ENCODE peak calls at places on chromosomes 11 and 22, in four cellular contexts. G, Q, A and F are unnamed samples.

GRCh38 chr11:94853836-94854235 is 85.7 kb downstream of the AMOTL1 start:
- DNase-seq in Q (no peak), G (no peak), A (no peak), F (no peak)

GRCh38 chr11:77072851-77073327 is 6.1 kb downstream of the CAPN5 start:
- DNase-seq in A (no peak), G (no peak), Q (no peak), F (no peak)

GRCh38 chr11:112780351-112781043 is 180.7 kb upstream of the NCAM1 start:
- DNase-seq in Q (no peak), A (no peak), G (no peak), F (no peak)

GRCh38 chr11:73271936-73272679 is at the start of gene P2RY6:
- DNase-seq in A (no peak), G (no peak), Q (no peak), F (no peak)

GRCh38 chr11:2445107-2445947 is 519 bp downstream of the KCNQ1 start:
- DNase-seq in Q (no peak), G (no peak), A (no peak), F (no peak)

GRCh38 chr11:111982019-111982464 is 43.2 kb upstream of the DLAT start:
- DNase-seq in A (peak), G (no peak), Q (no peak), F (peak)

GRCh38 chr22:27212617-27213177 is 555.3 kb downstream of the MIAT start:
- DNase-seq in G (no peak), Q (peak), A (peak), F (peak)

GRCh38 chr22:35985361-35985760 is 43.3 kb downstream of the RBFOX2 start:
- DNase-seq in Q (no peak), G (no peak), A (no peak), F (no peak)

GRCh38 chr22:42385691-42386090 is 46.5 kb downstream of the NFAM1 start:
- DNase-seq in Q (no peak), G (no peak), A (no peak), F (no peak)

GRCh38 chr11:62552931-62553838 is 6.6 kb upstream of the AHNAK start:
- DNase-seq in Q (peak), G (no peak), A (peak), F (peak)

GRCh38 chr22:21074092-21074715 is 28.5 kb downstream of the LRRC74B start:
- DNase-seq in G (no peak), A (no peak), Q (peak), F (no peak)

GRCh38 chr11:10125522-10126133 is 168.4 kb downstream of the SBF2 start:
- DNase-seq in G (no peak), A (no peak), Q (no peak), F (no peak)

GRCh38 chr11:122097419-122098001 is 18.5 kb downstream of the BLID start:
- DNase-seq in G (no peak), Q (no peak), A (no peak), F (no peak)

GRCh38 chr11:73314121-73314948 is 6.3 kb downstream of the ARHGEF17 start:
- DNase-seq in G (no peak), A (peak), Q (no peak), F (no peak)

GRCh38 chr11:12441081-12441801 is 63.9 kb downstream of the PARVA start:
- DNase-seq in Q (no peak), A (peak), G (no peak), F (peak)

GRCh38 chr22:38062782-38063181 is 5.6 kb downstream of the PICK1 start:
- DNase-seq in Q (no peak), G (no peak), A (no peak), F (no peak)

GRCh38 chr11:20310596-20311394 is 52.7 kb upstream of the HTATIP2 start:
- DNase-seq in Q (no peak), A (peak), G (no peak), F (peak)

GRCh38 chr11:83044958-83045712 is 26.6 kb downstream of the RAB30 start:
- DNase-seq in G (no peak), Q (no peak), A (peak), F (no peak)

GRCh38 chr11:19673924-19674390 is 38.7 kb upstream of the NAV2 start:
- DNase-seq in A (peak), G (no peak), Q (no peak), F (no peak)

GRCh38 chr11:34680918-34681554 is 60.1 kb downstream of the EHF start:
- DNase-seq in Q (no peak), G (no peak), A (no peak), F (peak)

GRCh38 chr11:68040121-68040956 is 1.5 kb downstream of the TCIRG1 start:
- DNase-seq in Q (peak), G (peak), A (peak), F (no peak)

GRCh38 chr11:77569671-77570070 is 20.1 kb upstream of the AQP11 start:
- DNase-seq in G (no peak), A (no peak), Q (no peak), F (no peak)

GRCh38 chr22:30858976-30859713 is 109.4 kb downstream of the MORC2 start:
- DNase-seq in Q (no peak), A (no peak), G (no peak), F (no peak)

GRCh38 chr22:49403102-49403501 is 424.6 kb downstream of the BRD1 start:
- DNase-seq in Q (no peak), G (no peak), A (no peak), F (no peak)

GRCh38 chr11:108224908-108225786 is 2.3 kb downstream of the ATM start:
- DNase-seq in G (no peak), Q (no peak), A (no peak), F (no peak)

GRCh38 chr11:44066732-44067131 is 662 bp downstream of the ACCS start:
- DNase-seq in A (no peak), Q (peak), G (no peak), F (peak)

GRCh38 chr11:131408011-131408640 is 37.7 kb downstream of the NTM start:
- DNase-seq in A (peak), G (peak), Q (no peak), F (no peak)

GRCh38 chr11:67617243-67617953 is 10.7 kb downstream of the NDUFV1 start:
- DNase-seq in Q (no peak), G (no peak), A (no peak), F (no peak)

GRCh38 chr11:3109921-3110706 is 52.9 kb upstream of the CARS1 start:
- DNase-seq in G (peak), Q (no peak), A (peak), F (no peak)

GRCh38 chr11:125956371-125956770 is 10.5 kb downstream of the VSIG10L2 start:
- DNase-seq in G (no peak), A (no peak), Q (no peak), F (no peak)